ENCODE peak calls at places on chromosome 1, in six cellular contexts. V is K562, H is thoracic aorta, Y is BE2C, F is astrocyte of the cerebellum, G is brain microvascular endothelial cell. U is an unnamed sample.

GRCh38 chr1:231921951-231922350 is 295.4 kb downstream of the DISC1 start:
- DNase-seq in V (no peak), H (no peak), Y (no peak), F (no peak), G (no peak), U (no peak)

GRCh38 chr1:3518256-3518655 is 63.8 kb downstream of the ARHGEF16 start:
- DNase-seq in V (peak), H (no peak), Y (no peak), F (no peak), G (no peak), U (no peak)

GRCh38 chr1:228697209-228698016 is 37.9 kb upstream of the RHOU start:
- DNase-seq in V (no peak), H (peak), Y (peak), F (peak), G (peak), U (peak)

GRCh38 chr1:67947114-67947513 is 103.3 kb downstream of the DIRAS3 start:
- DNase-seq in V (no peak), H (no peak), Y (no peak), F (no peak), G (no peak), U (no peak)

GRCh38 chr1:99950486-99950885 is 19.3 kb upstream of the SLC35A3 start:
- DNase-seq in V (no peak), H (no peak), Y (no peak), F (no peak), G (no peak), U (no peak)

GRCh38 chr1:67144696-67145095 is 9.9 kb upstream of the C1orf141 start:
- DNase-seq in V (peak), H (no peak), Y (no peak), F (no peak), G (no peak), U (no peak)

GRCh38 chr1:162921311-162921710 is 60.3 kb upstream of the CCDC190 start:
- DNase-seq in V (no peak), H (no peak), Y (no peak), F (no peak), G (no peak), U (no peak)

GRCh38 chr1:88291902-88292301 is 392.2 kb upstream of the PKN2 start:
- DNase-seq in V (no peak), H (no peak), Y (no peak), F (no peak), G (no peak), U (no peak)

GRCh38 chr1:59761440-59761839 is 53.3 kb upstream of the HOOK1 start:
- DNase-seq in V (no peak), H (no peak), Y (no peak), F (no peak), G (no peak), U (no peak)

GRCh38 chr1:153390938-153391710 is at the start of gene S100A8:
- DNase-seq in V (no peak), H (no peak), Y (no peak), F (no peak), G (no peak), U (no peak)

GRCh38 chr1:178651742-178652141 is 73.3 kb upstream of the RALGPS2 start:
- DNase-seq in V (no peak), H (no peak), Y (no peak), F (no peak), G (no peak), U (no peak)

GRCh38 chr1:76865696-76866291 is 1.5 kb upstream of the ST6GALNAC5 start:
- DNase-seq in V (no peak), H (no peak), Y (no peak), F (no peak), G (no peak), U (no peak)

GRCh38 chr1:204578867-204579664 is 62.9 kb downstream of the MDM4 start:
- DNase-seq in V (no peak), H (no peak), Y (peak), F (no peak), G (no peak), U (no peak)

GRCh38 chr1:198788561-198789064 is 149.8 kb downstream of the PTPRC start:
- DNase-seq in V (no peak), H (no peak), Y (peak), F (no peak), G (peak), U (no peak)

GRCh38 chr1:24554714-24555113 is 1.2 kb upstream of the NCMAP start:
- DNase-seq in V (no peak), H (no peak), Y (no peak), F (no peak), G (no peak), U (no peak)

GRCh38 chr1:78126506-78126905 is 80.7 kb downstream of the GIPC2 start:
- DNase-seq in V (no peak), H (no peak), Y (no peak), F (peak), G (no peak), U (no peak)

GRCh38 chr1:211541715-211542477 is 37.1 kb downstream of the SLC30A1 start:
- DNase-seq in V (no peak), H (no peak), Y (no peak), F (peak), G (no peak), U (no peak)

GRCh38 chr1:54581621-54582035 is 33.6 kb downstream of the ACOT11 start:
- DNase-seq in V (no peak), H (peak), Y (peak), F (peak), G (peak), U (peak)

GRCh38 chr1:16621300-16621658 is 7.9 kb upstream of the NBPF1 start:
- DNase-seq in V (no peak), H (no peak), Y (no peak), F (no peak), G (no peak), U (no peak)
- TF ChIP-seq CTCF in V (no peak), H (no peak), Y (no peak), F (no peak), G (no peak), U (no peak)

GRCh38 chr1:185314416-185314815 is 2.6 kb downstream of the IVNS1ABP start:
- DNase-seq in V (no peak), H (no peak), Y (no peak), F (no peak), G (no peak), U (no peak)

GRCh38 chr1:185317886-185318310 is 855 bp upstream of the IVNS1ABP start:
- DNase-seq in V (peak), H (no peak), Y (no peak), F (no peak), G (no peak), U (no peak)

GRCh38 chr1:185317034-185317885 is at the start of gene IVNS1ABP:
- DNase-seq in V (peak), H (peak), Y (peak), F (peak), G (peak), U (peak)

GRCh38 chr1:185315364-185316108 is 1.5 kb downstream of the IVNS1ABP start:
- DNase-seq in V (no peak), H (no peak), Y (no peak), F (no peak), G (no peak), U (no peak)

GRCh38 chr1:185316163-185317033 is 645 bp downstream of the IVNS1ABP start:
- DNase-seq in V (peak), H (peak), Y (peak), F (peak), G (peak), U (peak)
- TF ChIP-seq CTCF in V (no peak), H (no peak), Y (no peak), F (peak), G (no peak), U (peak)

GRCh38 chr1:64469614-64469976 is 334 bp upstream of the CACHD1 start:
- DNase-seq in V (no peak), H (no peak), Y (no peak), F (no peak), G (no peak), U (no peak)

GRCh38 chr1:64469121-64469520 is 808 bp upstream of the CACHD1 start:
- DNase-seq in V (no peak), H (no peak), Y (no peak), F (no peak), G (no peak), U (no peak)

GRCh38 chr1:64470670-64471217 is 815 bp downstream of the CACHD1 start:
- DNase-seq in V (no peak), H (no peak), Y (peak), F (no peak), G (no peak), U (no peak)

GRCh38 chr1:64471218-64471719 is 1.3 kb downstream of the CACHD1 start:
- DNase-seq in V (no peak), H (no peak), Y (peak), F (no peak), G (no peak), U (no peak)

DNA sequence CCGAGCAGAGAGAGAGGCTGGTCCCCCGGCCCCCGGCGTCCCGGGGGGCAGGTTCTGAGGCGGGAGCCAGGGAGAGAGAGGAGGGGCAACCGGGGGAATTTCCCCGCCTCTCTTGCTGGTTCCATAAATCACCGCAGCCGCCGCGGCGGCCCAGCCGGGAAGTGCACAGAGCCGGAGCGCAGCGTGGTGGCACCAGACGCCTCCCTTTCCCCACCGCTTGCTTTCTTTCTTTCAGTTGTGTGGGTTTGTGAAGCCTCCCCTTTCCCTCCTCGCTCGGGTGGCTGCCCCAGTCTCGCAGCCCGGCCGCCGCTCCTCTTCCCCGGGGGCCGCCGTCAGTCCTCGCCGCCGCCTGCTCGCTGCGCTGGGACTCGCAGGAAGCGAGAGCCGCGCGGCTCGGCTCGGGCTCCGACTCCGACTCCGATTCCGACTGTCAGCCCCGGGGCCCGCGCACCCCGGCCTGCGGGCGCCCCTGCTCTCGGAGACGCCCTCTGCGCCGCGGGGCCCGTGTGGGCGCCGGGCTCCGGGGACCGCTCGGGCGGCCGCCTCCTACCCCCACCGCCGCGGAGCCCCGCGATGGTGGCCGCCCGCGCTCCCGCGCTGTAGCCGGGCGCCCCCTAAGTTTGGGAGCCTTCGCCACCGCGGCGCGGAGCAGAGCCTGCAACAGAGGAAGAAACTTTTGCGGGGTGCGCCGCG is at the start of gene CACHD1:
- DNase-seq in V (no peak), H (peak), Y (peak), F (peak), G (peak), U (peak)
- TF ChIP-seq CTCF in V (no peak), H (peak), Y (peak), F (peak), G (peak), U (peak)

GRCh38 chr1:115505157-115505571 is 136.6 kb upstream of the VANGL1 start:
- DNase-seq in V (no peak), H (no peak), Y (no peak), F (no peak), G (no peak), U (no peak)

GRCh38 chr1:115507916-115508315 is 133.9 kb upstream of the VANGL1 start:
- DNase-seq in V (no peak), H (no peak), Y (no peak), F (no peak), G (no peak), U (no peak)

GRCh38 chr1:115506523-115507255 is 135.1 kb upstream of the VANGL1 start:
- DNase-seq in V (no peak), H (no peak), Y (no peak), F (no peak), G (no peak), U (no peak)

GRCh38 chr1:115501476-115501875 is 140.3 kb upstream of the VANGL1 start:
- DNase-seq in V (no peak), H (no peak), Y (no peak), F (no peak), G (no peak), U (no peak)

DNA sequence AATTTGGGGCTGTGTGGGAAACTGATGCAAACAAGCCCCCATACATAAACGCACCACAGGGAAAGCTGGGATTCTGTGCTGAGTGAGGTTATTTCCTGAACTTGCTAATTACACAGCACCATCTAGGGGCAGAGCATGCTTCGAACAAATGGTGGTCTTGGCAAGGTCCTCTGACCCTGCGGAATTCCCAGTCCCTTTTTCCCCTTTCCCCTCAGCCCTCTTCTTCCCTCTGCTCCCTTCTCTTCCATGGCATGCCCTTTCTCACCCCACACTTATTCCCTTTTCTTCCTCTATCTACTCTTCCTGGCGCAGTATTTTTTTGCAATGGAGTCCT is 134.5 kb upstream of the VANGL1 start:
- DNase-seq in V (no peak), H (no peak), Y (peak), F (peak), G (peak), U (peak)
- TF ChIP-seq CTCF in V (no peak), H (no peak), Y (peak), F (peak), G (peak), U (peak)

GRCh38 chr1:13806108-13806507 is 106.1 kb downstream of the PRDM2 start:
- DNase-seq in V (no peak), H (no peak), Y (no peak), F (no peak), G (no peak), U (no peak)

GRCh38 chr1:13808729-13809131 is 108.7 kb downstream of the PRDM2 start:
- DNase-seq in V (peak), H (no peak), Y (peak), F (no peak), G (peak), U (no peak)

GRCh38 chr1:13805431-13805830 is 105.4 kb downstream of the PRDM2 start:
- DNase-seq in V (no peak), H (no peak), Y (no peak), F (no peak), G (no peak), U (no peak)

GRCh38 chr1:13809461-13810159 is 109.6 kb downstream of the PRDM2 start:
- DNase-seq in V (peak), H (no peak), Y (no peak), F (no peak), G (no peak), U (no peak)

DNA sequence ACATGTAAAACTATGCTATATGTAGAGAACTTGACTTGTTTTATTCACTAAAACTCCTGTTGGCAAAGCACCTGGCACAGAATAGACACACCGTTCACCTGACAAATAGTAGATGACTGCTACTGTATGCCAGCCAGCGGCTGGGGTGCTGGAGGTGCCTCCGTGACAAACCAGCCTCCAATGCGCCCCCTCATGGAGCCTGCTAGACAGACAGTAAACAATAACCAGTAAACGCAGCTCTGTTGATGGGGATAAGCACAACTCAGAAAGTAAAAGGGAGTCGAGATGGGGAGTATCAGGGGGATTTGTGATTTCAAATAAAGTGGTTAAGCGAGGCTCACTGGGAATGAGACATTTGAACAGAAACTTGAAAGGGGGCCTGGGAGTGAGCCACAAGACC is 107.2 kb downstream of the PRDM2 start:
- DNase-seq in V (peak), H (no peak), Y (peak), F (no peak), G (peak), U (no peak)
- TF ChIP-seq CTCF in V (peak), H (no peak), Y (peak), F (peak), G (peak), U (peak)

GRCh38 chr1:234484991-234485739 is 6.2 kb upstream of the TARBP1 start:
- DNase-seq in V (no peak), H (no peak), Y (no peak), F (no peak), G (no peak), U (no peak)
- TF ChIP-seq CTCF in V (no peak), H (no peak), Y (no peak), F (no peak), G (no peak), U (no peak)

U was measured in AG09319.